ENCODE peak calls at places on chromosomes 2 and 18, in five cellular contexts. P is GM12878, D is IMR-90, F is HepG2, Z is K562. U is an unnamed sample.

GRCh38 chr2:172307800-172308199 is 119.6 kb upstream of the ITGA6 start:
- DNase-seq in P (no peak), D (no peak), F (no peak), Z (no peak), U (no peak)

GRCh38 chr18:79583426-79583825 is 96.2 kb upstream of the CTDP1 start:
- DNase-seq in P (no peak), D (no peak), F (no peak), Z (no peak), U (no peak)

GRCh38 chr2:48529676-48530032 is 300 bp upstream of the STON1 start:
- DNase-seq in P (no peak), D (no peak), F (no peak), Z (no peak), U (no peak)

GRCh38 chr2:70344195-70344594 is 42.3 kb upstream of the FAM136A start:
- DNase-seq in P (no peak), D (peak), F (no peak), Z (no peak), U (no peak)

GRCh38 chr2:172978053-172978383 is 97.6 kb upstream of the MAP3K20 start:
- DNase-seq in P (no peak), D (no peak), F (no peak), Z (no peak), U (no peak)

GRCh38 chr2:1755436-1756191 is 11.3 kb upstream of the PXDN start:
- DNase-seq in P (no peak), D (peak), F (no peak), Z (no peak), U (no peak)

GRCh38 chr2:68119504-68119903 is 38.2 kb upstream of the PNO1 start:
- DNase-seq in P (no peak), D (no peak), F (no peak), Z (no peak), U (no peak)

GRCh38 chr18:11944786-11945185 is 36.5 kb upstream of the IMPA2 start:
- DNase-seq in P (no peak), D (no peak), F (no peak), Z (no peak), U (no peak)

GRCh38 chr2:121648206-121648605 is 1.1 kb downstream of the CLASP1 start:
- DNase-seq in P (no peak), D (peak), F (peak), Z (no peak), U (no peak)

GRCh38 chr2:31337197-31337596 is 77.3 kb downstream of the XDH start:
- DNase-seq in P (no peak), D (peak), F (no peak), Z (no peak), U (no peak)

GRCh38 chr2:240868286-240869108 is at the start of gene AGXT:
- DNase-seq in P (no peak), D (peak), F (peak), Z (no peak), U (no peak)

GRCh38 chr2:64013053-64013452 is 6.2 kb downstream of the VPS54 start:
- DNase-seq in P (no peak), D (no peak), F (no peak), Z (no peak), U (no peak)

GRCh38 chr2:11743846-11744553 is 2.4 kb upstream of the LPIN1 start:
- DNase-seq in P (peak), D (peak), F (peak), Z (peak), U (peak)

GRCh38 chr18:28147674-28148171 is 29.2 kb downstream of the CDH2 start:
- DNase-seq in P (no peak), D (peak), F (peak), Z (no peak), U (no peak)
- TF ChIP-seq MXI1 in P (no peak), D (no peak), F (no peak), Z (no peak), U (no peak)

DNA sequence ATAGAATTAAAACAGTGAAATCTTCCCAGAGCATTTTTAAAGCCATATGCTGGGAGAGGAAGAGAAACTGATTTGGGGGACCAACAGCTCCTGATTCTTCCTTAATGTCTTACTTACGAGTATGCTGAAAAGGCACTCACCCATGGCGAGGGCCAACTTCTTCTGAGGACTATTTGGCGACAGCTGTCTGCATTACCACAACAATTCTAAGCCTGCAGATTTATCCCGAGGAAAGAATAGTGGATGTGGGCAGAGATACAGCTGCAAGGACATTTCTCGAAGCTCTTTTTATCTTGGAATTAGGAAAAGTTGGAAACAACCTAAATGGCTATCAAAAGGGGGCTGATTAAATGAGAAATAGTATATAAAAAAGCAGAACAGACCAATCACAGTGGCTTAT is 40.3 kb upstream of the FHL2 start:
- DNase-seq in P (no peak), D (no peak), F (no peak), Z (no peak), U (no peak)
- H3K27ac ChIP-seq in P (no peak), D (peak), F (no peak), Z (no peak), U (no peak)

GRCh38 chr2:233654501-233654900 is 17.2 kb upstream of the UGT1A9 start:
- DNase-seq in P (no peak), D (no peak), F (no peak), Z (no peak), U (no peak)

GRCh38 chr2:233658610-233659009 is 13.1 kb upstream of the UGT1A9 start:
- DNase-seq in P (no peak), D (no peak), F (no peak), Z (no peak), U (no peak)

GRCh38 chr2:233655043-233655442 is 16.7 kb upstream of the UGT1A9 start:
- DNase-seq in P (no peak), D (no peak), F (no peak), Z (no peak), U (no peak)

GRCh38 chr2:233651430-233651829 is 15.2 kb downstream of the UGT1A10 start:
- DNase-seq in P (no peak), D (no peak), F (no peak), Z (no peak), U (no peak)

GRCh38 chr2:233656443-233656842 is 15.3 kb upstream of the UGT1A9 start:
- DNase-seq in P (no peak), D (no peak), F (no peak), Z (no peak), U (no peak)
- TF ChIP-seq MXI1 in P (no peak), D (no peak), F (no peak), Z (no peak), U (no peak)

GRCh38 chr18:25284278-25284677 is 67.7 kb downstream of the ZNF521 start:
- DNase-seq in P (no peak), D (no peak), F (no peak), Z (no peak), U (no peak)
- H3K27ac ChIP-seq in P (no peak), D (no peak), F (no peak), Z (no peak), U (no peak)

GRCh38 chr2:20212459-20212870 is 12.5 kb downstream of the SDC1 start:
- DNase-seq in P (no peak), D (peak), F (no peak), Z (no peak), U (peak)
- TF ChIP-seq MXI1 in P (no peak), D (no peak), F (no peak), Z (no peak), U (no peak)

GRCh38 chr2:196230460-196230859 is 59.1 kb upstream of the STK17B start:
- DNase-seq in P (no peak), D (no peak), F (no peak), Z (no peak), U (no peak)

GRCh38 chr2:196230051-196230450 is 58.7 kb upstream of the STK17B start:
- DNase-seq in P (no peak), D (no peak), F (no peak), Z (no peak), U (no peak)

GRCh38 chr2:196233033-196233807 is 61.8 kb upstream of the STK17B start:
- DNase-seq in P (no peak), D (peak), F (no peak), Z (no peak), U (no peak)

GRCh38 chr2:196234672-196235071 is 63.3 kb upstream of the STK17B start:
- DNase-seq in P (peak), D (peak), F (no peak), Z (no peak), U (no peak)

DNA sequence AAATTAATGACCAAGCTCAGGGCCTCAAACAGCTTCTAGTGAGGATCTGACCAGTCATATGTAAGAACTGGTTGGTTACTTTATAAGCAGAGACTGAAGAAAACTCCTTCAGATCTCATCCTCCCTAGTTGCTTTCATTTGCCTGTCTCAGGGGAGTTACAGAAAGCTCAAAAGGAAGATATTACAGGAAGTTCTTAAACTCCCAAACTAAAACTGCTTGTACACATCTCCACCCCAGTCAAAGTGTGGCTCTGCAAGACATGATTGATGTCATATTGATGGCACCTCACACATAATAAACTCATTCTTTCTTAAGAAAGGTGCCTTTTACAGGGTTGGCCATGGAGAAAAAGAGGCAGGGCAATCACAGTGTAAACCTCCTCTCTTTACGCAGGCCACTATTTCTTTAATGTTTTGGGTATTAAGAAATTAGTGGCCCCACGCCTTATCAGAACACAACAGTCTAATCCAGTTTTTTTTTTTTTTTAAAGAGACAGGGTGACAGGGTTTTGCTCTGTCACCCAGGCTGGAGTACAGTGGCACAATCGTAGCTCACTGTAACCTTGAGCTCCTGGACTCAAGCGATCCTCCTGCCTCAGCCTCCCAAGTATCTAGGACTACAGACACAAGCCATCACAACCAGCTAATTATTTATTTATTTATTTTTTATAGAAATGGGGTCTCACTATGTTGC is 62.6 kb upstream of the STK17B start:
- DNase-seq in P (peak), D (peak), F (no peak), Z (no peak), U (no peak)
- H3K27ac ChIP-seq in P (peak), D (no peak), F (no peak), Z (peak), U (peak)

DNA sequence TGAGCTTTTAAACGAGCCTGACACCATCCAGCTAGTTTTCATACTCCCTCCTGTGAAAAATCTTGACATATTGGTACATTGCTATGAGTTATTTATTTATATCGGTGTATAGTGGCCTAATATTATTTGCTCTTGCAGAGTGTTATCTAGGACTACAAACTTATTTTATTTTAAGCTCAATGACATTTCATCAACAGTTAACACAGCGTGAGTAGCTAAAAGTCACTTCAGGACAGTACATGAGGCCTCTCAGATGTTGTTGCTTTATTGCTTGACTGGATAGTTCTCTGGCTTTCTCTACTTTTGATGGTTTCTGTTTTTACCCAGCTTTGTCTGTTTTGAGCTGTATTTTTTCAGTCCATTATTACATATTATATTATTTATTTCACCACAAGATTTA is 172.9 kb upstream of the KLF7 start:
- DNase-seq in P (no peak), D (no peak), F (no peak), Z (no peak), U (no peak)
- TF ChIP-seq MXI1 in P (no peak), D (no peak), F (no peak), Z (no peak), U (no peak)

GRCh38 chr18:58043452-58044369 is at the start of gene NEDD4L:
- DNase-seq in P (peak), D (peak), F (peak), Z (peak), U (peak)
- H3K27ac ChIP-seq in P (peak), D (peak), F (peak), Z (peak), U (peak)

U was measured in SK-N-SH.